ENCODE peak calls at places on chromosomes 1 and 21, in eight cellular contexts. K, V, S, T, O, X, E and Z are unnamed samples.

GRCh38 chr1:172286629-172287076 is 133.8 kb upstream of the C1orf105 start:
- DNase-seq in K (no peak), V (no peak), S (no peak), T (no peak), O (no peak), X (no peak), E (no peak), Z (no peak)

GRCh38 chr1:245614476-245614875 is 459.7 kb downstream of the KIF26B start:
- DNase-seq in K (no peak), V (no peak), S (no peak), T (no peak), O (no peak), X (no peak), E (no peak), Z (no peak)

GRCh38 chr1:223363856-223364684 is at the start of gene SUSD4:
- DNase-seq in K (peak), V (peak), S (peak), T (no peak), O (no peak), X (no peak), E (peak), Z (no peak)

GRCh38 chr1:1429671-1430073 is 5.8 kb upstream of the VWA1 start:
- DNase-seq in K (no peak), V (peak), S (no peak), T (peak), O (no peak), X (no peak), E (no peak), Z (no peak)

GRCh38 chr1:156489166-156489934 is 11.2 kb downstream of the MEF2D start:
- DNase-seq in K (peak), V (no peak), S (no peak), T (no peak), O (no peak), X (no peak), E (no peak), Z (no peak)

GRCh38 chr1:26677306-26678115 is 18.3 kb upstream of the ARID1A start:
- DNase-seq in K (peak), V (peak), S (no peak), T (peak), O (peak), X (peak), E (peak), Z (no peak)

GRCh38 chr1:245859510-245860114 is 647.5 kb downstream of the SMYD3 start:
- DNase-seq in K (no peak), V (no peak), S (no peak), T (peak), O (no peak), X (no peak), E (no peak), Z (no peak)

GRCh38 chr1:234990874-234991801 is 137.5 kb downstream of the TOMM20 start:
- DNase-seq in K (no peak), V (no peak), S (no peak), T (no peak), O (no peak), X (no peak), E (no peak), Z (no peak)

GRCh38 chr1:225996946-225997545 is 2.1 kb downstream of the SDE2 start:
- DNase-seq in K (no peak), V (no peak), S (no peak), T (peak), O (no peak), X (no peak), E (no peak), Z (no peak)

GRCh38 chr1:15722411-15722810 is 13.6 kb upstream of the SLC25A34 start:
- DNase-seq in K (no peak), V (no peak), S (no peak), T (no peak), O (no peak), X (no peak), E (no peak), Z (no peak)

GRCh38 chr1:28415246-28415645 is 45.7 kb downstream of the PHACTR4 start:
- DNase-seq in K (no peak), V (no peak), S (no peak), T (no peak), O (no peak), X (no peak), E (no peak), Z (no peak)

GRCh38 chr21:42617476-42617875 is 35.9 kb upstream of the PDE9A start:
- DNase-seq in K (no peak), V (peak), S (no peak), T (no peak), O (peak), X (no peak), E (no peak), Z (no peak)

GRCh38 chr21:33281101-33281652 is 15.0 kb downstream of the IL10RB start:
- DNase-seq in K (no peak), V (no peak), S (no peak), T (no peak), O (no peak), X (no peak), E (no peak), Z (no peak)

GRCh38 chr1:21317035-21317689 is 26.9 kb upstream of the ECE1 start:
- DNase-seq in K (no peak), V (no peak), S (no peak), T (no peak), O (peak), X (no peak), E (peak), Z (peak)

GRCh38 chr1:156592158-156592909 is 758 bp downstream of the NAXE start:
- DNase-seq in K (peak), V (no peak), S (no peak), T (peak), O (no peak), X (no peak), E (no peak), Z (no peak)

GRCh38 chr1:24724345-24725208 is 20.7 kb upstream of the CLIC4 start:
- DNase-seq in K (peak), V (no peak), S (no peak), T (peak), O (no peak), X (no peak), E (peak), Z (no peak)

GRCh38 chr1:6646499-6647148 is 22.0 kb downstream of the THAP3 start:
- DNase-seq in K (peak), V (no peak), S (peak), T (peak), O (no peak), X (no peak), E (peak), Z (no peak)

GRCh38 chr1:236099622-236100021 is 34.7 kb upstream of the NID1 start:
- DNase-seq in K (no peak), V (peak), S (no peak), T (no peak), O (no peak), X (no peak), E (no peak), Z (no peak)

GRCh38 chr1:40040511-40041465 is at the start of gene CAP1:
- DNase-seq in K (peak), V (peak), S (peak), T (peak), O (peak), X (peak), E (peak), Z (no peak)
- TF ChIP-seq POLR2AphosphoS5 in K (no peak), V (peak), S (peak), T (peak), O (no peak), X (peak), E (peak), Z (peak)

DNA sequence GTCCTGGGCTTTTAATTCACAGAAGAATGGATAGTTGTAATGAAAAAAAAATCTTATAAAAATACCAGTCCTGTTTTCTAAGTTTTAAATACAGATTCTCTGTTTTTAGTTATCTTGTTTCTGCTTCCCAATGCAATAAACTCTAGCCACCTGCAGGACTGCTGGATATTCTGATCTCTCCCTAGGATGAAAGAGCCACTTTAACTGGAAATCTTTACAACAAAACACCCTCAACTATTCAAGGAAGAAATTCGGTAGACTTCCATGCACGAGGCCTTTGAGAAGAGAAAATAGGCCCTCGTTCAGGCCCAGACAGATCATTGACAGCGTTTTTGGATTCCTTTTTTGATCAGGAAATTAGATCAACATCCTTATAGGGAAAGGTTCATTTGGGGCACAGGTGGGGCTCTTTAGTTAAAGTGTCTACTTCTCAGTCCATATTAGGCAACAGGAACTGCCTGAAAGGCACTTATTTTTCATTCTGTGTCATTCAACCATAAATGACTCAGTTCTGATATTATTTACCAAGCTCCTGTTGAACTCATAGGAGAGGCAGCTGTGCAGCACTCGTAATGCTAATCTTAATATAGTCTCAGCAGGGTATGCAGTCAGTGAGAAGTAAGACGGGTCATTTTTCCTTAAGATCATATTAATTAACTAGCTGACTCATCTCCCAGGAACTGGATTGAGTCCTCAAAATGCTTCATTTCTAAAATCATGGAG is 71.1 kb upstream of the ERRFI1 start:
- DNase-seq in K (no peak), V (no peak), S (no peak), T (peak), O (no peak), X (no peak), E (no peak), Z (no peak)
- TF ChIP-seq POLR2A in K (no peak), V (no peak), S (peak), T (no peak), O (no peak), X (no peak), E (no peak), Z (no peak)

DNA sequence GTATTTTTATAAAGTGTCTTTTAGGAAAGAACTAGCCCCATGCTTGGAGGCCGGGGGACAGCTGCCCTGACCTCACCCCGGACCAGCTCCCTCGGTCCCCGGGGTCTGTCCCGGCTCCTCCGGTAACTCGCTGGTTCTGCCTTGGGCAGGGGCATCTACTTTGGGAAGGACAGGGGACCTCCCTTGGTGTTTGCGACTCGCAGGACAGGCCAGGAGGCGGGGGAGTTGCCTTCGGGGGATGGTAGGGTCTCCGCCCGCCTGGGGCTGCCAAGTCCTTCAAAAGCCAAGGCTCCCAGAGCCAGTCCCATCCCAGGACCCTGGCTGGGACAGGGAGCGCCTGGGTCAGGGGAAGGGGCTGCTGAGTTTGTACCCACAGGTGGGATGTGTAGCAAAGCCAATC is 157.9 kb downstream of the PEX14 start:
- DNase-seq in K (no peak), V (peak), S (no peak), T (no peak), O (peak), X (no peak), E (no peak), Z (no peak)
- TF ChIP-seq POLR2AphosphoS5 in K (no peak), V (no peak), S (no peak), T (no peak), O (no peak), X (no peak), E (no peak), Z (no peak)

DNA sequence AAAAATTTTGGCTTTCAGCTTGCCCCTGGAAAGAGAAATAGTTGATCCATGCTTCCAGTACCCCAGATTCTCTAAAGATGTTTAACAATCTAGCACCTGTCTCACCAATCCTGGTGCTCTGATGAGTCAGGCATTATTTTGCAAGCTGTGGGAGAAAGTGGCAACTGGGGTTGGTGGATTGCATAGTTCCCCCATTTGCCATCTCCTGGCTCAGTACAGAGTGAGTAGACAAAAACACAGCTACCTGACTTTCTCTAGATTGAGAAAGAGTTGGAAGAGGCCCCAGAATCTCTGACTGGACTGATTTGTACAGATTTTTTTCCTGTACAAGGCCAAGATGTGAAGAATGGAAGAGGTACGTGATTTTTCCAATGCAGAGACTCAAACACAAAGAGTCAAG is 75.1 kb upstream of the NEGR1 start:
- DNase-seq in K (no peak), V (no peak), S (no peak), T (no peak), O (no peak), X (no peak), E (no peak), Z (no peak)
- TF ChIP-seq POLR2A in K (no peak), V (no peak), S (no peak), T (no peak), O (no peak), X (no peak), E (no peak), Z (no peak)

GRCh38 chr21:26140185-26140584 is 30.4 kb downstream of the APP start:
- DNase-seq in K (peak), V (no peak), S (no peak), T (peak), O (no peak), X (no peak), E (peak), Z (no peak)
- TF ChIP-seq POLR2AphosphoS5 in K (no peak), V (peak), S (no peak), T (peak), O (peak), X (peak), E (peak), Z (no peak)

DNA sequence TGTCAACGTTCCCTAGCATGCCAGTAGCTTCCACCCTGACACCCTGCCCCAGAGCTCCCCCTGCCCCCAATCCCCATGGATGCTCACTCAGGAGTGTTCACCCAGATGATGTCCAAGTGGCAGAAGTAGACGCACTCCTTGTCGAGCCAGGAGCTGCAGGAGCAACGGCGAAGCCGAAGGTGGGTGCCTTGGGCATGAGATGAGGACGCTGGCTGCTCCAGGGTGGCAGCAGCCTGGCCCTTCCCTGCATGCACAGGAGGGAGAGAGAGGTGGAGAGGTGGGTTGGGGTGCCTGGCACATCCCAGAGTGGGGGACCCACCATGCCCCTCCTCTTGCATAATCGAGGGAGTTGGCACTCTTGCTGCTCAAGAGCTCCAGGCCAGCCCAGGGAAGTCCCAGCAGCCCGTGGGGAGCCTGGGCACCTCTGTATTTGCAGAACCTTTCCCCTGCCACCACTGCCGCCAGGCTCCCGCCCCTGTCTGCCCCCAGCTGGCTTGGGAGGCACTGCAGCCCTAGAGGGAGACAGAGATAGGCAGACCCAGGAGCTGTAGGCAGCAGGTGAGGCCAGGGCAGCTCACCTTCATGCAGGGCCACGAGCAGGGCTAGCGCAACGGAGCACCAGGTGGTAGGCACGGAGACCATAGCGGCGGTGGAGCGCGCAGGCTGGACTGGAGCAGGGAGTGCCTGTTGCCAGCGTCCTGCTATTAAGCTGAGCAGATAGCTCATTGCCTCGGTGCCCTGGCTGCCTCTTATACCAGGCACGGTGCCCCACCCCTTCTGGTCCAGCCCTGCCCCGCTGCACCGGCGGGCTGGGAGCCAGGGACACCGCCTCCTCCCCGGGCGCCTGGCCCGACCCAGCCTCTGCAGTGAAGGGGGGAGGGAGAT is at the start of gene EDN2:
- DNase-seq in K (no peak), V (peak), S (no peak), T (no peak), O (peak), X (no peak), E (peak), Z (no peak)
- TF ChIP-seq POLR2A in K (no peak), V (no peak), S (no peak), T (no peak), O (no peak), X (no peak), E (peak), Z (no peak)